ENCODE peak calls at places on chromosomes 16 and 17, in six cellular contexts. One of them, this sample, is unnamed.
A peak's percentile ranks its signal among the peaks of the same experiment; 100 is the strongest.

GRCh38 chr17:77140878-77141767 is at the start of gene SEC14L1:
- DNase-seq in T47D: peak; percentile 72
- DNase-seq in effector CD4-positive, alpha-beta T cell: peak; percentile 14
- DNase-seq in GM12865: peak; percentile 75
- DNase-seq in BJ: no peak
- DNase-seq in non-pigmented ciliary epithelial cell: no peak
- DNase-seq in this sample: peak; percentile 35

GRCh38 chr17:1577186-1577585 is 14.6 kb upstream of the PITPNA start:
- DNase-seq in BJ: peak; percentile 59
- DNase-seq in T47D: peak; percentile 83
- DNase-seq in GM12865: no peak
- DNase-seq in non-pigmented ciliary epithelial cell: no peak
- DNase-seq in effector CD4-positive, alpha-beta T cell: no peak
- DNase-seq in this sample: peak; percentile 61

GRCh38 chr17:2405247-2405926 is 4.5 kb upstream of the MNT start:
- DNase-seq in T47D: no peak
- DNase-seq in GM12865: no peak
- DNase-seq in effector CD4-positive, alpha-beta T cell: no peak
- DNase-seq in non-pigmented ciliary epithelial cell: peak; percentile 73
- DNase-seq in BJ: peak; percentile 82
- DNase-seq in this sample: no peak

GRCh38 chr17:27493088-27493487 is 36.8 kb downstream of the KSR1 start:
- DNase-seq in BJ: no peak
- DNase-seq in GM12865: no peak
- DNase-seq in T47D: no peak
- DNase-seq in non-pigmented ciliary epithelial cell: no peak
- DNase-seq in effector CD4-positive, alpha-beta T cell: no peak
- DNase-seq in this sample: no peak

GRCh38 chr16:15899538-15900100 is 11.2 kb upstream of the CEP20 start:
- DNase-seq in non-pigmented ciliary epithelial cell: no peak
- DNase-seq in GM12865: peak; percentile 88
- DNase-seq in T47D: peak; percentile 88
- DNase-seq in effector CD4-positive, alpha-beta T cell: no peak
- DNase-seq in BJ: peak; percentile 30
- DNase-seq in this sample: peak; percentile 31

GRCh38 chr17:57112994-57113393 is 27.9 kb downstream of the AKAP1 start:
- DNase-seq in GM12865: no peak
- DNase-seq in T47D: no peak
- DNase-seq in effector CD4-positive, alpha-beta T cell: no peak
- DNase-seq in non-pigmented ciliary epithelial cell: no peak
- DNase-seq in BJ: no peak
- DNase-seq in this sample: no peak

GRCh38 chr17:48961516-48962233 is 6.7 kb downstream of the GIP start:
- DNase-seq in non-pigmented ciliary epithelial cell: no peak
- DNase-seq in GM12865: no peak
- DNase-seq in BJ: no peak
- DNase-seq in T47D: no peak
- DNase-seq in effector CD4-positive, alpha-beta T cell: no peak
- DNase-seq in this sample: no peak

GRCh38 chr16:56889206-56889605 is 24.2 kb downstream of the SLC12A3 start:
- DNase-seq in T47D: peak; percentile 34
- DNase-seq in effector CD4-positive, alpha-beta T cell: no peak
- DNase-seq in BJ: no peak
- DNase-seq in GM12865: no peak
- DNase-seq in non-pigmented ciliary epithelial cell: no peak
- DNase-seq in this sample: no peak

GRCh38 chr17:48153711-48154642 is 46.4 kb downstream of the SNX11 start:
- DNase-seq in BJ: no peak
- DNase-seq in T47D: peak; percentile 58
- DNase-seq in non-pigmented ciliary epithelial cell: peak; percentile 14
- DNase-seq in effector CD4-positive, alpha-beta T cell: no peak
- DNase-seq in GM12865: peak; percentile 47
- DNase-seq in this sample: no peak

GRCh38 chr17:46831573-46832305 is 13.2 kb upstream of the WNT3 start:
- DNase-seq in non-pigmented ciliary epithelial cell: no peak
- DNase-seq in BJ: no peak
- DNase-seq in effector CD4-positive, alpha-beta T cell: no peak
- DNase-seq in GM12865: no peak
- DNase-seq in T47D: no peak
- DNase-seq in this sample: no peak

GRCh38 chr17:81368161-81368560 is 27.1 kb upstream of the BAHCC1 start:
- DNase-seq in GM12865: no peak
- DNase-seq in effector CD4-positive, alpha-beta T cell: no peak
- DNase-seq in non-pigmented ciliary epithelial cell: no peak
- DNase-seq in T47D: no peak
- DNase-seq in BJ: no peak
- DNase-seq in this sample: no peak

GRCh38 chr16:57533618-57534336 is 2.6 kb downstream of the CCDC102A start:
- DNase-seq in effector CD4-positive, alpha-beta T cell: peak; percentile 26
- DNase-seq in T47D: no peak
- DNase-seq in BJ: no peak
- DNase-seq in GM12865: no peak
- DNase-seq in non-pigmented ciliary epithelial cell: no peak
- DNase-seq in this sample: peak; percentile 8

GRCh38 chr16:84985079-84986065 is 26.0 kb downstream of the ZDHHC7 start:
- DNase-seq in effector CD4-positive, alpha-beta T cell: no peak
- DNase-seq in GM12865: no peak
- DNase-seq in T47D: no peak
- DNase-seq in BJ: peak; percentile 78
- DNase-seq in non-pigmented ciliary epithelial cell: no peak
- DNase-seq in this sample: no peak

GRCh38 chr16:86786338-86786737 is 208.0 kb downstream of the FOXL1 start:
- DNase-seq in GM12865: no peak
- DNase-seq in non-pigmented ciliary epithelial cell: no peak
- DNase-seq in T47D: no peak
- DNase-seq in effector CD4-positive, alpha-beta T cell: no peak
- DNase-seq in BJ: no peak
- DNase-seq in this sample: no peak

GRCh38 chr16:49546735-49547134 is 173.1 kb downstream of the C16orf78 start:
- DNase-seq in non-pigmented ciliary epithelial cell: no peak
- DNase-seq in effector CD4-positive, alpha-beta T cell: no peak
- DNase-seq in GM12865: no peak
- DNase-seq in BJ: no peak
- DNase-seq in T47D: no peak
- DNase-seq in this sample: no peak